ENCODE peak calls at places on chromosomes 12 and 14, in four cellular contexts. K, D, I and G are unnamed samples.
A peak's percentile ranks its signal among the peaks of the same experiment; 100 is the strongest.

GRCh38 chr14:61188936-61189808 is 92.0 kb downstream of the TMEM30B start:
- DNase-seq in K (no peak), D (peak; percentile 17), I (no peak), G (peak; percentile 72)

GRCh38 chr14:24316597-24316950 is 5.3 kb downstream of the LTB4R start:
- DNase-seq in K (no peak), D (no peak), I (no peak), G (no peak)

GRCh38 chr14:103108749-103109207 is 14.3 kb downstream of the EXOC3L4 start:
- DNase-seq in K (peak; percentile 56), D (no peak), I (peak; percentile 34), G (peak; percentile 82)

GRCh38 chr14:95679995-95680735 is 6.1 kb upstream of the TCL1B start:
- DNase-seq in K (no peak), D (no peak), I (no peak), G (no peak)

GRCh38 chr12:13503094-13503835 is 306.7 kb downstream of the EMP1 start:
- DNase-seq in K (no peak), D (no peak), I (no peak), G (no peak)

GRCh38 chr14:67263499-67264149 is 22.4 kb downstream of the PALS1 start:
- DNase-seq in K (no peak), D (no peak), I (no peak), G (no peak)

GRCh38 chr14:61568572-61569011 is 126.7 kb upstream of the HIF1A start:
- DNase-seq in K (peak; percentile 22), D (peak; percentile 50), I (peak; percentile 34), G (no peak)

GRCh38 chr14:72777636-72778035 is 116.3 kb downstream of the DPF3 start:
- DNase-seq in K (no peak), D (no peak), I (no peak), G (no peak)

GRCh38 chr14:35159742-35160409 is 37.5 kb downstream of the PRORP start:
- DNase-seq in K (peak; percentile 92), D (no peak), I (no peak), G (peak; percentile 71)

GRCh38 chr12:75944097-75944904 is 87.3 kb downstream of the PHLDA1 start:
- DNase-seq in K (peak; percentile 94), D (no peak), I (no peak), G (no peak)

GRCh38 chr12:110638792-110639191 is 24.9 kb downstream of the TCTN1 start:
- DNase-seq in K (no peak), D (no peak), I (no peak), G (no peak)

GRCh38 chr12:120999191-121000120 is 16.8 kb downstream of the C12orf43 start:
- DNase-seq in K (no peak), D (no peak), I (no peak), G (no peak)

GRCh38 chr12:80702889-80703605 is 4.4 kb upstream of the MYF6 start:
- DNase-seq in K (peak; percentile 53), D (no peak), I (peak; percentile 26), G (peak; percentile 13)

GRCh38 chr12:118680361-118680963 is 300.9 kb upstream of the SRRM4 start:
- DNase-seq in K (no peak), D (no peak), I (no peak), G (no peak)

GRCh38 chr12:71282020-71282419 is 124.2 kb upstream of the TSPAN8 start:
- DNase-seq in K (no peak), D (no peak), I (no peak), G (no peak)

GRCh38 chr12:58502236-58502635 is 418.1 kb downstream of the LRIG3 start:
- DNase-seq in K (no peak), D (no peak), I (peak; percentile 81), G (no peak)

GRCh38 chr12:20547788-20548575 is 147.2 kb upstream of the SLCO1C1 start:
- DNase-seq in K (no peak), D (no peak), I (no peak), G (no peak)